ENCODE peak calls at places on chromosome X, in seven cellular contexts. Y, J, V, H, E, B and I are unnamed samples.

GRCh38 chrX:113962338-113962737 is 621.5 kb upstream of the HTR2C start:
- DNase-seq in Y (no peak), J (no peak), V (no peak), H (no peak), E (no peak), B (no peak), I (no peak)

GRCh38 chrX:29229802-29230201 is 642.6 kb downstream of the IL1RAPL1 start:
- DNase-seq in Y (no peak), J (no peak), V (no peak), H (no peak), E (no peak), B (no peak), I (no peak)

GRCh38 chrX:27890611-27891010 is 82.8 kb downstream of the MAGEB10 start:
- DNase-seq in Y (no peak), J (no peak), V (no peak), H (no peak), E (no peak), B (peak), I (no peak)

GRCh38 chrX:154298312-154298711 is 2.7 kb downstream of the TKTL1 start:
- DNase-seq in Y (no peak), J (no peak), V (no peak), H (no peak), E (no peak), B (no peak), I (no peak)

GRCh38 chrX:95055991-95056390 is 1382.0 kb downstream of the FAM133A start:
- DNase-seq in Y (no peak), J (no peak), V (no peak), H (no peak), E (no peak), B (no peak), I (no peak)

GRCh38 chrX:111170017-111170416 is 74.0 kb downstream of the PAK3 start:
- DNase-seq in Y (no peak), J (no peak), V (no peak), H (no peak), E (no peak), B (no peak), I (no peak)

GRCh38 chrX:38754102-38754790 is 47.0 kb upstream of the MID1IP1 start:
- DNase-seq in Y (no peak), J (peak), V (no peak), H (no peak), E (no peak), B (peak), I (no peak)

GRCh38 chrX:101617211-101618191 is at the start of gene ARMCX6:
- DNase-seq in Y (peak), J (peak), V (peak), H (peak), E (peak), B (peak), I (peak)

GRCh38 chrX:154362085-154362742 is 12.2 kb downstream of the FLNA start:
- DNase-seq in Y (no peak), J (no peak), V (no peak), H (no peak), E (no peak), B (no peak), I (no peak)

GRCh38 chrX:94914235-94914634 is 1240.2 kb downstream of the FAM133A start:
- DNase-seq in Y (no peak), J (no peak), V (no peak), H (no peak), E (no peak), B (no peak), I (no peak)

GRCh38 chrX:100643943-100644587 is at the start of gene SRPX2:
- DNase-seq in Y (no peak), J (no peak), V (no peak), H (no peak), E (no peak), B (peak), I (peak)

GRCh38 chrX:13808865-13809264 is 8.0 kb downstream of the GPM6B start:
- DNase-seq in Y (no peak), J (no peak), V (no peak), H (no peak), E (no peak), B (no peak), I (no peak)

GRCh38 chrX:110210417-110211139 is 107.3 kb downstream of the AMMECR1 start:
- DNase-seq in Y (no peak), J (no peak), V (no peak), H (no peak), E (no peak), B (peak), I (no peak)

GRCh38 chrX:93169771-93170170 is 503.6 kb downstream of the NAP1L3 start:
- DNase-seq in Y (no peak), J (no peak), V (no peak), H (no peak), E (no peak), B (no peak), I (no peak)

GRCh38 chrX:16089086-16089485 is 34.3 kb upstream of the GRPR start:
- DNase-seq in Y (no peak), J (no peak), V (no peak), H (no peak), E (no peak), B (no peak), I (no peak)

GRCh38 chrX:68945603-68946228 is 116.9 kb downstream of the EFNB1 start:
- DNase-seq in Y (no peak), J (no peak), V (no peak), H (no peak), E (no peak), B (no peak), I (no peak)